ENCODE peak calls at places on chromosomes 4 and X, in ten cellular contexts. C is hepatocyte, A is lower lobe of right lung, N is choroid plexus epithelial cell, Y is PC-3, W is pancreas, K is right lobe of liver, B is astrocyte of the cerebellum, U is AG09309, L is AG04450. X is an unnamed sample.

GRCh38 chr4:113825272-113825671 is 63.7 kb upstream of the CAMK2D start:
- DNase-seq in C (no peak), A (no peak), N (no peak), Y (no peak), W (no peak), K (no peak), B (no peak), U (no peak), L (no peak), X (no peak)

GRCh38 chrX:44997282-44997813 is 124.4 kb downstream of the KDM6A start:
- DNase-seq in C (no peak), A (peak), N (no peak), Y (no peak), W (no peak), K (no peak), B (no peak), U (no peak), L (no peak), X (no peak)

GRCh38 chrX:23332101-23332887 is 2.4 kb upstream of the PTCHD1 start:
- DNase-seq in C (peak), A (no peak), N (no peak), Y (no peak), W (no peak), K (peak), B (no peak), U (no peak), L (no peak), X (no peak)

GRCh38 chr4:1250921-1251772 is 2.2 kb upstream of the CTBP1 start:
- DNase-seq in C (peak), A (peak), N (no peak), Y (no peak), W (no peak), K (no peak), B (no peak), U (no peak), L (no peak), X (no peak)

GRCh38 chr4:118325443-118325842 is 27.4 kb downstream of the PRSS12 start:
- DNase-seq in C (no peak), A (no peak), N (no peak), Y (no peak), W (no peak), K (no peak), B (no peak), U (no peak), L (no peak), X (no peak)

GRCh38 chrX:23784487-23785301 is 1.7 kb downstream of the SAT1 start:
- DNase-seq in C (peak), A (no peak), N (peak), Y (peak), W (no peak), K (no peak), B (peak), U (peak), L (no peak), X (peak)

GRCh38 chr4:111269439-111269838 is 646.6 kb upstream of the PITX2 start:
- DNase-seq in C (no peak), A (no peak), N (peak), Y (no peak), W (no peak), K (no peak), B (no peak), U (no peak), L (no peak), X (no peak)

GRCh38 chr4:79855081-79855480 is 217.9 kb downstream of the ANTXR2 start:
- DNase-seq in C (peak), A (no peak), N (peak), Y (no peak), W (no peak), K (no peak), B (no peak), U (peak), L (no peak), X (no peak)

GRCh38 chr4:105474110-105474518 is 252 bp upstream of the PPA2 start:
- DNase-seq in C (peak), A (peak), N (peak), Y (no peak), W (peak), K (peak), B (peak), U (no peak), L (peak), X (peak)

GRCh38 chr4:8330821-8331566 is 61.4 kb downstream of the HTRA3 start:
- DNase-seq in C (no peak), A (peak), N (peak), Y (no peak), W (no peak), K (no peak), B (no peak), U (no peak), L (no peak), X (no peak)

GRCh38 chrX:48071064-48071985 is at the start of gene ZNF630:
- DNase-seq in C (peak), A (peak), N (peak), Y (peak), W (peak), K (peak), B (peak), U (no peak), L (no peak), X (peak)

GRCh38 chr4:52957220-52957686 is 95.1 kb downstream of the RASL11B start:
- DNase-seq in C (peak), A (no peak), N (peak), Y (no peak), W (no peak), K (no peak), B (no peak), U (no peak), L (no peak), X (no peak)

GRCh38 chr4:158571736-158572135 is 50.1 kb downstream of the RXFP1 start:
- DNase-seq in C (no peak), A (no peak), N (no peak), Y (no peak), W (no peak), K (no peak), B (no peak), U (no peak), L (no peak), X (no peak)

GRCh38 chr4:8427761-8428287 is 12.7 kb downstream of the ACOX3 start:
- DNase-seq in C (peak), A (no peak), N (peak), Y (peak), W (peak), K (peak), B (no peak), U (no peak), L (no peak), X (peak)

GRCh38 chrX:119273807-119274192 is 37.7 kb downstream of the PGRMC1 start:
- DNase-seq in C (no peak), A (no peak), N (no peak), Y (no peak), W (no peak), K (no peak), B (no peak), U (no peak), L (no peak), X (no peak)

GRCh38 chr4:101600287-101600686 is 190.2 kb upstream of the BANK1 start:
- DNase-seq in C (peak), A (no peak), N (no peak), Y (no peak), W (no peak), K (no peak), B (no peak), U (no peak), L (no peak), X (peak)

GRCh38 chr4:97144199-97144598 is 999.1 kb downstream of the STPG2 start:
- DNase-seq in C (no peak), A (no peak), N (no peak), Y (no peak), W (no peak), K (no peak), B (no peak), U (no peak), L (no peak), X (no peak)

GRCh38 chr4:37717575-37717974 is 31.4 kb upstream of the RELL1 start:
- DNase-seq in C (no peak), A (no peak), N (peak), Y (peak), W (no peak), K (no peak), B (peak), U (peak), L (peak), X (peak)

GRCh38 chr4:183908284-183908683 is 3.2 kb downstream of the STOX2 start:
- DNase-seq in C (no peak), A (no peak), N (no peak), Y (no peak), W (no peak), K (no peak), B (no peak), U (no peak), L (no peak), X (no peak)

GRCh38 chr4:109748114-109748513 is 18.2 kb upstream of the PLA2G12A start:
- DNase-seq in C (no peak), A (no peak), N (no peak), Y (no peak), W (no peak), K (no peak), B (no peak), U (no peak), L (no peak), X (no peak)

GRCh38 chr4:53722110-53722509 is 130.8 kb upstream of the LNX1 start:
- DNase-seq in C (no peak), A (no peak), N (peak), Y (no peak), W (no peak), K (no peak), B (no peak), U (no peak), L (no peak), X (no peak)

GRCh38 chr4:17323619-17324400 is 188.1 kb downstream of the QDPR start:
- DNase-seq in C (peak), A (no peak), N (no peak), Y (no peak), W (no peak), K (no peak), B (no peak), U (no peak), L (no peak), X (no peak)

GRCh38 chrX:49166914-49167739 is 4.6 kb downstream of the MAGIX start:
- DNase-seq in C (peak), A (peak), N (peak), Y (peak), W (peak), K (peak), B (peak), U (peak), L (no peak), X (peak)

GRCh38 chr4:15368906-15369305 is 58.9 kb upstream of the C1QTNF7 start:
- DNase-seq in C (no peak), A (no peak), N (peak), Y (peak), W (no peak), K (no peak), B (peak), U (no peak), L (peak), X (no peak)

GRCh38 chr4:131584587-131584986 is 1564.5 kb upstream of the PCDH10 start:
- DNase-seq in C (no peak), A (no peak), N (no peak), Y (no peak), W (no peak), K (no peak), B (no peak), U (no peak), L (no peak), X (peak)

GRCh38 chr4:158610790-158611189 is 60.9 kb downstream of the C4orf46 start:
- DNase-seq in C (no peak), A (no peak), N (peak), Y (peak), W (no peak), K (no peak), B (no peak), U (no peak), L (no peak), X (peak)

GRCh38 chrX:68570598-68570997 is 71.7 kb downstream of the YIPF6 start:
- DNase-seq in C (no peak), A (no peak), N (no peak), Y (peak), W (no peak), K (no peak), B (no peak), U (no peak), L (no peak), X (peak)

DNA sequence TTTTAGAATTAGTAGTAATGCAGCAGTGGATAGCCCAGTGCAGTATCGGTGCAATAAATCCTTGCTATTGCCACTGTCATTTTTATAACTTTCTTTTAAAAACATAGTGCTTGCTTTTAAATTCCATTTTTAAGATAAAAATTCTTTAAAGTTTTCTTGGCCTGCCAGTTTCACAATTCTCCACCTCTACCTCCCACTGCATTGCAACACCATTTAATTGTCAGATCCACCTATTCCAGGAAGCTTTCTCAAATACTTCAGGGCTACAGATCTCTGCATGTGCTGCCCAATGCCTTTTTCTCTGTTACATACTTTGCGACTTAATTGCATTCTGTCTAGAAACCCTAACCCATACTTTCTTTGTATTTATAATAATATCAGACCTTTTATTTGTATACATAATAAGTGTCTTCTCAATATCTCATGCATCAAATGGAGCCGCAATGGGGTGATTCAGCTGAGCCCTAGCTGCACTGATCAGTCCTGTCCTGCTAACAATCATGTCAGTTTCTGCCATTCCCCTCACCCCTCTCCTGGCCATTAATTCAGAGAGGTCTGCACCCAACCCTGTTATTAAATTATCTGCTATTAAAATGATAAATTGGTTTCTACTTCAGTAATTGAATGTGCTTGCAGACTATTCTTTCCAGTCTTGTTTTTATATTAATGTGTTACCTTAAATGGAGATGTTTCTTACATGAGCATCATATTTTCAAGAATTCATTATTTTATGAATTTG is 193.1 kb downstream of the SLIT2 start:
- DNase-seq in C (no peak), A (no peak), N (no peak), Y (no peak), W (no peak), K (no peak), B (no peak), U (no peak), L (no peak), X (peak)
- H3K4me3 ChIP-seq in C (no peak), A (no peak), N (no peak), Y (no peak), W (no peak), K (no peak), B (no peak), U (no peak), L (no peak), X (no peak)

DNA sequence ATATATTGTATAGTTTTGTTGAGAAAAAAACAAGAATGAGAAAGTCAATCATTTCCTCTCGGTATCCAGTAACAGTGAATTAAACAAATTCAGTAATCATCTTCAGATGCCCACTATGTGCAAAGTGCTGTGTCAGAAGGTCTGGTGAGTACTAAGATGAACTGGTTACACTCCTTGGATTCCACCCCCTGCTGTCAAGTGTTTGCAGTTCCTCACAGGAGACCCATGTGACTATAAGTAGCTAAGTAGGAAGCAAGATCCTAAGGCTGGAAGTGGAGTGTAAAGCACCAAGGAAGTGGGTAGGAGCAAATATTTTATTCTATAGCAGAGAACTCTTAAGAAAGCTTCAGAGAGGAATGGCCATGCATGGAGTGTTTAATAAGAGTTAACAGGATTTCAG is 73.6 kb downstream of the SNX25 start:
- DNase-seq in C (no peak), A (no peak), N (peak), Y (peak), W (no peak), K (no peak), B (no peak), U (no peak), L (no peak), X (peak)
- TF ChIP-seq CTCF in C (no peak), A (no peak), N (peak), Y (no peak), W (no peak), K (no peak), B (no peak), U (no peak), L (no peak), X (no peak)

GRCh38 chr4:94540476-94540875 is 88.7 kb downstream of the PDLIM5 start:
- DNase-seq in C (no peak), A (no peak), N (no peak), Y (peak), W (no peak), K (no peak), B (no peak), U (no peak), L (no peak), X (peak)
- H3K4me3 ChIP-seq in C (no peak), A (no peak), N (no peak), Y (no peak), W (no peak), K (no peak), B (no peak), U (no peak), L (no peak), X (no peak)

GRCh38 chrX:105698386-105698785 is 124.0 kb upstream of the NRK start:
- DNase-seq in C (no peak), A (no peak), N (peak), Y (peak), W (no peak), K (no peak), B (no peak), U (no peak), L (no peak), X (no peak)

GRCh38 chrX:105700316-105700715 is 122.0 kb upstream of the NRK start:
- DNase-seq in C (no peak), A (no peak), N (no peak), Y (no peak), W (no peak), K (no peak), B (no peak), U (no peak), L (no peak), X (no peak)

GRCh38 chrX:105703876-105704275 is 118.5 kb upstream of the NRK start:
- DNase-seq in C (no peak), A (no peak), N (no peak), Y (no peak), W (no peak), K (no peak), B (no peak), U (no peak), L (no peak), X (no peak)

GRCh38 chrX:105706041-105706440 is 116.3 kb upstream of the NRK start:
- DNase-seq in C (no peak), A (no peak), N (peak), Y (no peak), W (no peak), K (no peak), B (no peak), U (no peak), L (no peak), X (peak)

GRCh38 chrX:105701310-105702052 is 120.9 kb upstream of the NRK start:
- DNase-seq in C (no peak), A (no peak), N (peak), Y (peak), W (no peak), K (no peak), B (peak), U (no peak), L (no peak), X (peak)
- TF ChIP-seq CTCF in C (peak), A (no peak), N (peak), Y (peak), W (no peak), K (peak), B (no peak), U (no peak), L (no peak), X (peak)